ENCODE peak calls at places on chromosomes 2 and 18, in four cellular contexts. R is mesenchymal stem cell; C is HCT116; T is naive thymus-derived CD4-positive, alpha-beta T cell. V is an unnamed sample.
A peak's percentile ranks its signal among the peaks of the same experiment; 100 is the strongest.

GRCh38 chr2:213086566-213086965 is 64.8 kb downstream of the IKZF2 start:
- DNase-seq in R (no peak), C (no peak), T (no peak), V (no peak)

GRCh38 chr2:171404258-171404657 is 29.5 kb downstream of the METTL8 start:
- DNase-seq in R (peak; percentile 64), C (peak; percentile 64), T (no peak), V (no peak)

GRCh38 chr2:205772983-205773382 is 90.7 kb downstream of the NRP2 start:
- DNase-seq in R (no peak), C (no peak), T (no peak), V (no peak)

GRCh38 chr2:108621689-108622681 is 87.7 kb downstream of the LIMS1 start:
- DNase-seq in R (no peak), C (no peak), T (no peak), V (no peak)

GRCh38 chr2:15223887-15224286 is 337.2 kb downstream of the NBAS start:
- DNase-seq in R (peak; percentile 98), C (no peak), T (no peak), V (no peak)

GRCh38 chr2:85790499-85790898 is 36.7 kb downstream of the ATOH8 start:
- DNase-seq in R (no peak), C (no peak), T (no peak), V (no peak)

GRCh38 chr2:180124273-180124881 is 117.3 kb upstream of the CWC22 start:
- DNase-seq in R (peak; percentile 73), C (peak; percentile 51), T (peak; percentile 5), V (no peak)

GRCh38 chr2:11027195-11027594 is 115.5 kb downstream of the KCNF1 start:
- DNase-seq in R (no peak), C (no peak), T (no peak), V (no peak)

GRCh38 chr2:97748397-97748796 is 35.0 kb downstream of the ZAP70 start:
- DNase-seq in R (no peak), C (no peak), T (peak; percentile 55), V (no peak)

GRCh38 chr2:188145885-188146284 is 145.8 kb upstream of the GULP1 start:
- DNase-seq in R (no peak), C (no peak), T (no peak), V (no peak)

GRCh38 chr2:241378816-241379215 is 22.7 kb downstream of the FARP2 start:
- DNase-seq in R (no peak), C (no peak), T (no peak), V (no peak)

GRCh38 chr2:241375300-241375699 is 19.2 kb downstream of the FARP2 start:
- DNase-seq in R (no peak), C (no peak), T (no peak), V (no peak)

GRCh38 chr2:241381872-241382271 is 25.8 kb downstream of the FARP2 start:
- DNase-seq in R (no peak), C (no peak), T (no peak), V (no peak)

GRCh38 chr2:241376808-241377207 is 20.7 kb downstream of the FARP2 start:
- DNase-seq in R (no peak), C (no peak), T (no peak), V (no peak)

GRCh38 chr2:241379481-241380480 is 23.7 kb downstream of the FARP2 start:
- DNase-seq in R (no peak), C (no peak), T (no peak), V (no peak)
- H3K27ac ChIP-seq in R (no peak overlapping the region), C (no peak overlapping the region), T (no peak overlapping the region), V (no peak overlapping the region)

GRCh38 chr18:49563130-49563540 is 1.3 kb downstream of the LIPG start:
- DNase-seq in R (peak; percentile 45), C (peak; percentile 33), T (no peak), V (no peak)
- H3K27ac ChIP-seq in R (no peak overlapping the region), C (peak overlapping the region; percentile 21), T (no peak overlapping the region), V (no peak overlapping the region)

GRCh38 chr18:76445741-76446232 is 49.3 kb downstream of the ZNF516 start:
- DNase-seq in R (peak; percentile 28), C (no peak), T (no peak), V (no peak)

GRCh38 chr18:76446746-76447267 is 48.2 kb downstream of the ZNF516 start:
- DNase-seq in R (no peak), C (no peak), T (no peak), V (no peak)

GRCh38 chr18:76448262-76449109 is 46.6 kb downstream of the ZNF516 start:
- DNase-seq in R (peak; percentile 5), C (no peak), T (no peak), V (no peak)

GRCh38 chr18:76446321-76446720 is 48.7 kb downstream of the ZNF516 start:
- DNase-seq in R (no peak), C (no peak), T (no peak), V (no peak)

DNA sequence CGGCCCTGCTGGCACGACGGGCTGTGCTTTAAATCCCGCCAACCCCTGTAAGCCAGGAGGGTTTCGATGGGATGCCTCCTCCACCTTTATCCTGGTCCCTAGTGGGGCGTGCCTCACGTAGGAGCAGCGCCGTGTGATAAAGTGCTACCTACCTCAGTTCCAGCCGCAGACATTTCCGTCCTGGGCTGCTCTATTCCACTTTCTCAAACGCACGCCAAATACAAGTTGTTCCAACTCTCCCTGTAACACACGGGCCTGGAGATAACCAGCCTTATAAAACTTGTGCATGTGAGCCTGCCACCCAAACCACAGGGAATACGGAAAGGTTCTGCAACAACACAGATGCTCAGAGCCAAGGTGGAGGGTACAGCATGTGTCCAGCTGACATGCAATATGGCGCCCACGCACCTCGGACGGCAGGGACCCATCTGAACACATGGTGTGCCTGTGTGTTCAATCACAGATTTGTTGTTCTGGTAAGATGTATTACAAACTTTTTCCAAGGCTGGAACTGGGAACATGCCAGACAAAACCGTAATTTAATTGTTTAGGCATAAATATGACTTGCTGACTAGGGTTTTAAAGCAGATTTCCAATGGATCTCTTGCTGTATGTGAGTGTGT is 47.7 kb downstream of the ZNF516 start:
- DNase-seq in R (peak; percentile 2), C (no peak), T (no peak), V (no peak)
- H3K27ac ChIP-seq in R (no peak overlapping the region), C (no peak overlapping the region), T (no peak overlapping the region), V (no peak overlapping the region)

GRCh38 chr18:36481935-36482334 is 184.4 kb downstream of the FHOD3 start:
- DNase-seq in R (no peak), C (no peak), T (no peak), V (no peak)
- H3K27ac ChIP-seq in R (no peak overlapping the region), C (no peak overlapping the region), T (no peak overlapping the region), V (no peak overlapping the region)

GRCh38 chr18:79962311-79962710 is 2.1 kb upstream of the HSBP1L1 start:
- DNase-seq in R (no peak), C (peak; percentile 33), T (no peak), V (no peak)

GRCh38 chr18:79964330-79965118 is at the start of gene HSBP1L1:
- DNase-seq in R (peak; percentile 52), C (peak; percentile 48), T (peak; percentile 63), V (no peak)

GRCh38 chr18:79961527-79962291 is 2.7 kb upstream of the HSBP1L1 start:
- DNase-seq in R (no peak), C (no peak), T (no peak), V (no peak)

GRCh38 chr18:79963658-79964329 is 649 bp upstream of the HSBP1L1 start:
- DNase-seq in R (no peak), C (no peak), T (no peak), V (no peak)

GRCh38 chr18:79962835-79963657 is 1.4 kb upstream of the HSBP1L1 start:
- DNase-seq in R (no peak), C (no peak), T (no peak), V (no peak)
- H3K27ac ChIP-seq in R (no peak overlapping the region), C (peak overlapping the region; percentile 90), T (no peak overlapping the region), V (no peak overlapping the region)

DNA sequence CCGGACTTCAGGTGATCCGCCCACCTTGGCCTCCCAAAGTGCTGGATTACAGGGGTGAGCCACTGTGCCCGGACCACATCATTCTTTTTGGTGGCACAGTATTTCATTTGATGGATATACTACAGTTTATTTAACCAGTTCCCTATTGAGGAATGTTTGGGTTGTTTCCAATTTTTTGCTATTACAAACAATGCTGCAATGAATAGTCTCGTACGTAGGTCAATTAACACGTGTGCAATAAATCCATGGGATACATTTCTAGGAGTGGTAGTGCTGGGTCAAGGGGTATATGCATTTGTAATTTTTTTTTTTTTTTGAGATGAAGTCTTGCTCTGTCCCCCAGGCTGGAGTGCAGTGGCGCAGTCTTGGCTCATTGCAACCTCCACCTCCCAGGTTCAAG is 28.4 kb upstream of the XPO1 start:
- DNase-seq in R (no peak), C (no peak), T (no peak), V (no peak)
- H3K27ac ChIP-seq in R (no peak overlapping the region), C (no peak overlapping the region), T (no peak overlapping the region), V (no peak overlapping the region)

GRCh38 chr2:6074303-6074702 is 382.1 kb downstream of the SOX11 start:
- DNase-seq in R (no peak), C (no peak), T (no peak), V (no peak)
- H3K27ac ChIP-seq in R (no peak overlapping the region), C (no peak overlapping the region), T (no peak overlapping the region), V (no peak overlapping the region)

DNA sequence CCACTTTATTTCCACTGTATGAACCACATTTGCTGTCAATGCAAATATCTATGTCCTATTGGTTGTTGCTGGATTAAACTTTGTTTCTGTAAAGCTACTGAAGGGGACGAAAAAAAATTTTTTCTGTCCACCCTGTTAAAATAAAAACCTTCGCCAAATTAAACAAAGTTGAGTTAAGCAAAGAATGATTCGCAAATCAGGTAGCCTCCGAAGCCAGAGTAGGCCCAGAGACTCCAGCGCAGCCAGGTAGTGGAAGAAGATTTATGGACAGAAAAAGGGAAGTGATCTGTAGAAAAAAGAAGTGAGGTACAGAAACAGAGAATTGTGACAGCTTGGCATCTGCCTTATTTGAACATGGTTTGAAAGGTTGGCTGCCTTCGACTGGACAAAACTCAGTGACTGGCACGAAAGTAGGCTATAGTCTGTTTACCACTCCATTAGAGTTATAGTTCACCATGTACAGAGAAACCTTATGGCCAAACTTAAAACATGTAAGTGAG is 430.3 kb upstream of the CHST9 start:
- DNase-seq in R (no peak), C (no peak), T (no peak), V (no peak)
- H3K27ac ChIP-seq in R (no peak overlapping the region), C (no peak overlapping the region), T (no peak overlapping the region), V (no peak overlapping the region)

GRCh38 chr18:49459404-49460171 is 857 bp downstream of the DYM start:
- DNase-seq in R (peak; percentile 30), C (no peak), T (no peak), V (no peak)
- H3K27ac ChIP-seq in R (no peak overlapping the region), C (peak overlapping the region; percentile 61), T (peak overlapping the region; percentile 80), V (peak overlapping the region; percentile 89)

V was measured in caudate nucleus.